ENCODE peak calls at places on chromosomes 7 and 10, in six cellular contexts. One of them, this sample, is unnamed.

GRCh38 chr10:127046975-127047877 is 142.0 kb downstream of the DOCK1 start:
- DNase-seq in A549: no peak
- DNase-seq in HepG2: no peak
- DNase-seq in K562: no peak
- DNase-seq in endothelial cell of umbilical vein: no peak
- DNase-seq in GM12878: no peak
- DNase-seq in this sample: no peak

GRCh38 chr10:96287392-96288105 is 16.2 kb upstream of the BLNK start:
- DNase-seq in A549: no peak
- DNase-seq in HepG2: peak; percentile 72
- DNase-seq in K562: no peak
- DNase-seq in endothelial cell of umbilical vein: no peak
- DNase-seq in GM12878: peak; percentile 93
- DNase-seq in this sample: no peak

GRCh38 chr7:85940798-85941197 is 702.9 kb upstream of the GRM3 start:
- DNase-seq in A549: no peak
- DNase-seq in HepG2: no peak
- DNase-seq in K562: no peak
- DNase-seq in endothelial cell of umbilical vein: no peak
- DNase-seq in GM12878: no peak
- DNase-seq in this sample: no peak

GRCh38 chr10:69119896-69120295 is 4.1 kb upstream of the VPS26A start:
- DNase-seq in A549: no peak
- DNase-seq in HepG2: no peak
- DNase-seq in K562: no peak
- DNase-seq in endothelial cell of umbilical vein: no peak
- DNase-seq in GM12878: no peak
- DNase-seq in this sample: no peak

GRCh38 chr7:92279429-92280031 is 33.8 kb downstream of the ANKIB1 start:
- DNase-seq in A549: no peak
- DNase-seq in HepG2: no peak
- DNase-seq in K562: no peak
- DNase-seq in endothelial cell of umbilical vein: no peak
- DNase-seq in GM12878: no peak
- DNase-seq in this sample: no peak

GRCh38 chr7:134446923-134447322 is 12.0 kb downstream of the AKR1B1 start:
- DNase-seq in A549: no peak
- DNase-seq in HepG2: no peak
- DNase-seq in K562: no peak
- DNase-seq in endothelial cell of umbilical vein: no peak
- DNase-seq in GM12878: no peak
- DNase-seq in this sample: no peak

GRCh38 chr7:65307651-65308299 is 65.9 kb upstream of the ZNF92 start:
- DNase-seq in A549: peak; percentile 49
- DNase-seq in HepG2: peak; percentile 57
- DNase-seq in K562: peak; percentile 70
- DNase-seq in endothelial cell of umbilical vein: peak; percentile 68
- DNase-seq in GM12878: peak; percentile 20
- DNase-seq in this sample: peak; percentile 84

GRCh38 chr10:78515037-78515872 is 481.6 kb downstream of the RPS24 start:
- DNase-seq in A549: no peak
- DNase-seq in HepG2: no peak
- DNase-seq in K562: no peak
- DNase-seq in endothelial cell of umbilical vein: no peak
- DNase-seq in GM12878: no peak
- DNase-seq in this sample: no peak

GRCh38 chr10:110529596-110530011 is 31.9 kb downstream of the DUSP5 start:
- DNase-seq in A549: no peak
- DNase-seq in HepG2: no peak
- DNase-seq in K562: no peak
- DNase-seq in endothelial cell of umbilical vein: no peak
- DNase-seq in GM12878: peak; percentile 68
- DNase-seq in this sample: no peak

DNA sequence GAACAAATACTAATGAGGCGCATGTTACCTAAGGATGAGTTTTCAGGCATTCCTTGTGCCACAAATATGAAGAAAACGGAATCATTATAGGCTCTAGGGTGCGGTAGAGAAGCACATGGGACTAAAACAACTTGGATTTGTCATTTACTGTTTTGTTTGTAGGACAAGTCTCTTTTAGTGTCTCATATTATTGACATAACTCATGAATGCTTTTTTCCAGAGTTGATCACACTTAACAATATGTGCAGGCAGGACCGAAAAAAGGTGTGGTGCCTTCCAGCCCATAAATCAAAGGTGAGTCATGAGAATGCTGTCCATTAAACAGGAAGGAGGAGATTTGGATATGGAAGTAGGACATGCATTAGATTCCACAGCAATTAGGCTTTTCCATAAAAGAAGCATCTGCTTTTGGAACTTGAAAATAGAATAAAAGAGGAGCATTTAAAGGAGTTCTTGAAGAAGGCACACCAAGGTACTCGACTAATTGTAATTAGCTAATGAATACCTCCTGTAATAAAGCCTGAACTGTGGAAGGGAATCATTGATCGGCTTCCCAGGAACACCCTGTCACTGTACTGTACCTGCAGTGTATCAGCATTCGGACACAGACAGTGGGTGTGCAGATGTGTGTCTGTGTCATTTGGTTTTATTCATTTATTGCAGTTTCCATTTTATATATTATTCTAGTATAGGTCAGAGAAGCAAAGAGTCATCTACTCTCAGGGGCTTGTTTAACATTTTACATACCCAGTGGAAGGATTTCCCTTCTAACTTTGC is 119.7 kb upstream of the KLF14 start:
- DNase-seq in A549: peak; percentile 57
- DNase-seq in HepG2: peak; percentile 16
- DNase-seq in K562: no peak
- DNase-seq in endothelial cell of umbilical vein: no peak
- DNase-seq in GM12878: no peak
- DNase-seq in this sample: no peak
- TF ChIP-seq MYC in A549: peak; percentile 17
- TF ChIP-seq MYC in HepG2: no peak
- TF ChIP-seq MYC in K562: no peak
- TF ChIP-seq MYC in endothelial cell of umbilical vein: no peak
- TF ChIP-seq MYC in GM12878: no peak
- TF ChIP-seq MYC in this sample: no peak

GRCh38 chr7:139735466-139735865 is 42.3 kb downstream of the HIPK2 start:
- DNase-seq in A549: no peak
- DNase-seq in HepG2: no peak
- DNase-seq in K562: no peak
- DNase-seq in endothelial cell of umbilical vein: no peak
- DNase-seq in GM12878: no peak
- DNase-seq in this sample: no peak

GRCh38 chr7:139731802-139732470 is 45.9 kb downstream of the HIPK2 start:
- DNase-seq in A549: peak; percentile 83
- DNase-seq in HepG2: peak; percentile 80
- DNase-seq in K562: no peak
- DNase-seq in endothelial cell of umbilical vein: peak; percentile 81
- DNase-seq in GM12878: no peak
- DNase-seq in this sample: peak; percentile 93

GRCh38 chr7:139732471-139733167 is 45.2 kb downstream of the HIPK2 start:
- DNase-seq in A549: no peak
- DNase-seq in HepG2: no peak
- DNase-seq in K562: no peak
- DNase-seq in endothelial cell of umbilical vein: no peak
- DNase-seq in GM12878: no peak
- DNase-seq in this sample: no peak

GRCh38 chr7:139734395-139734794 is 43.4 kb downstream of the HIPK2 start:
- DNase-seq in A549: no peak
- DNase-seq in HepG2: no peak
- DNase-seq in K562: no peak
- DNase-seq in endothelial cell of umbilical vein: peak; percentile 43
- DNase-seq in GM12878: no peak
- DNase-seq in this sample: peak; percentile 42

GRCh38 chr7:139733751-139734150 is 44.0 kb downstream of the HIPK2 start:
- DNase-seq in A549: no peak
- DNase-seq in HepG2: no peak
- DNase-seq in K562: no peak
- DNase-seq in endothelial cell of umbilical vein: no peak
- DNase-seq in GM12878: no peak
- DNase-seq in this sample: peak; percentile 57
- TF ChIP-seq POLR2A in A549: no peak
- TF ChIP-seq POLR2A in HepG2: no peak
- TF ChIP-seq POLR2A in K562: no peak
- TF ChIP-seq POLR2A in endothelial cell of umbilical vein: no peak
- TF ChIP-seq POLR2A in GM12878: no peak
- TF ChIP-seq POLR2A in this sample: no peak

DNA sequence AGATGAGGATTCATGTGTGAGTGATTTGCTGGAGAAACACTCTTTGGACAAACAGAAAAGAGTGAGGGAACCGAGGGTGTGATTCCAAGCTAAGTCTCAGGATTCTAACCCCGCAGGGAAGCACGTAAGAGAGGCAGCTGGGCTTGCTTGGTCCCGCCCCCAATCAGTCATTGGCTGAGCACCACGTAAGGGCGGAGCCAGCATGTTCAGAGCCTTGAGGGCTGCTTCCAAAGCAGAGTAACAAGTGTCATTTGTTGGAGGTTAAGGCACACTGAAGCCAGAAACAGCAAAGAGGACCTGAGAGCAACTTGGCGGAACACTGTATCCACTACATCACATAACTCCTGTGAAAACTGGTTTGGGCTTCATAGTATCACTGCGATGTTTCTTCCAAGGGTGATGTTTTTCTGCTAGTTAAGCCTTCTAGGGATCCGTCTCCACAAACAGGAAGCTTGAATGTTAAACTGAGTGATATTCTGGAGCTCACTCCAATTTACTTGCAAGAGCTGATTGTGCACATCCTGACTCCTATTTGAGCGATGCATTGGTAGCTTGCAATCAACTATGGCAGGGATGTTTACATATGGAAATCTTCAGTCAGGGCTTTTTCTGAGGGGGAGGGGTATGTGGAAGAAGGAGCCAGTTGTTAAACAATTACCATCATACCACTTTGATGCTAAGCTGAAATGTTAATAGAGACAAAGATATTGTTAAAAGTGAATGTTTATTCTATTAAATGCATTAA is 43.3 kb upstream of the NXPH1 start:
- DNase-seq in A549: peak; percentile 4
- DNase-seq in HepG2: no peak
- DNase-seq in K562: peak; percentile 80
- DNase-seq in endothelial cell of umbilical vein: no peak
- DNase-seq in GM12878: no peak
- DNase-seq in this sample: peak; percentile 18
- TF ChIP-seq MYC in A549: no peak
- TF ChIP-seq MYC in HepG2: no peak
- TF ChIP-seq MYC in K562: no peak
- TF ChIP-seq MYC in endothelial cell of umbilical vein: no peak
- TF ChIP-seq MYC in GM12878: no peak
- TF ChIP-seq MYC in this sample: no peak

DNA sequence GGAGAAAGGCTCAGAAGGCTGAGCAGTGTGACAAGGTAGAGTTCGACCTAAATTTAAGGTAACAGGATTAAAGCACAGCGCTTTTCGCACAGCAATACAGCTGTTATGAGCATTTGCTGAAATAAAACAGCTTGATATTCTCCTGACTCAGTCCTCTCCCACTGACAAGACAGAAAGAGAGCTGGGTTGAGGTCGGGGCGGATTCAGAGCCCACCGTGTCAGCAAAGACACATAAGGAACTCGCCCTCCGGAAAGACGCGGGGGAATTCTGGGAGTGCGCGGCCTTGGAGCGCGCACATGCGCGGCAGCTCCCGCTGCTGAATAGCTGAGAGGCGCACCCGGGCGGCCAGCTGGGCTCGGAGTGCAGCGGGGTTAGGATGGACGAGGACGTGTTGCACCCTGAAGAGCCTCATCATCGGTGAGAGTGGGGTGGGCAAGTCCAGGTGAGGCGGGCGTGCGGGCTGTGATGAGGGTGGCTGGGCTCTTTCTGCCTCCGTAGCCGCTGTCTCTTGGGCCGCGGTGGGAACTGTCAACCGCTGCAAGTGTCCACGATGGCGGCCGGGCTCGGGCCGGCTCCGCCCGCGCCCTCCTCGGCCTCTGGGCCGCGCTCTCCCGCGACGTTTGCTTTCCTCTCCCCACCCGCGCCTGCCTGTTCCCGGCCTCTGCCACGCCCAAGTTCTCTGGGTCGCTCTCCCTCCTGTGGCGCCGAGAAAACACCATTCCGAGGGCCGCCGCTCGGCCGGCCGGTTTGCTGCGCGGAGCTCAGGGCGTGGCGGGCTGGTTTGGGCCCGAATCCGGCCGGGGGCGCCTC is 120.6 kb downstream of the LYZL1 start:
- DNase-seq in A549: peak; percentile 80
- DNase-seq in HepG2: peak; percentile 47
- DNase-seq in K562: peak; percentile 82
- DNase-seq in endothelial cell of umbilical vein: peak; percentile 77
- DNase-seq in GM12878: no peak
- DNase-seq in this sample: peak; percentile 72
- TF ChIP-seq POLR2A in A549: peak; percentile 91
- TF ChIP-seq POLR2A in HepG2: peak; percentile 89
- TF ChIP-seq POLR2A in K562: peak; percentile 86
- TF ChIP-seq POLR2A in endothelial cell of umbilical vein: peak; percentile 96
- TF ChIP-seq POLR2A in GM12878: peak; percentile 70
- TF ChIP-seq POLR2A in this sample: no peak

DNA sequence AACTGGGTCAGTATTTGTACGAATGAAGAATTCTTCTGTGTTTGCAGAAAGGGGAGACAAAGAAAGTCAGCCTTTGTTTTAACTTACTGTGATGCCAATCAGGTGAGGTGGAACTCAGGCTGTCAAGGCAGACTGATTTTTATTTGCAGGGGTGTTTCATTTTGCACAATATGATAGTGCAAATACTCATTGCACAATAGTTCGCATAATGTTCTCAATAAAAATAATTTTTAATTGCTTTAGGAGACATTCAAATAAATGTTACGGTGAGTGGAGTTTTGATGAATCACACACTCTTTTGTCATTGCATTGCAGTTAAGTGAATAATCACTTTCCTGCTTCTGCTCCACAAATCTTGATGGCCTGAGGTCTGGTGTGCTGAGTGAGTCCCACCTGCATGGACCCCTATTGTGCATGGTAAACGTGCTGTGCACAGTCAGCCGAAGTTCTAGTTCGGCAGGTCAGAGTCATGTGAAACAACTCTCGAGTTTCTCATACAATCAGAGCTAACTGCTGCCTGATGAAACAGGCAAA is 141.3 kb upstream of the FZD8 start:
- DNase-seq in A549: peak; percentile 8
- DNase-seq in HepG2: no peak
- DNase-seq in K562: no peak
- DNase-seq in endothelial cell of umbilical vein: no peak
- DNase-seq in GM12878: no peak
- DNase-seq in this sample: no peak
- TF ChIP-seq MYC in A549: no peak
- TF ChIP-seq MYC in HepG2: no peak
- TF ChIP-seq MYC in K562: no peak
- TF ChIP-seq MYC in endothelial cell of umbilical vein: no peak
- TF ChIP-seq MYC in GM12878: no peak
- TF ChIP-seq MYC in this sample: no peak

GRCh38 chr10:102776779-102777417 is 33.1 kb downstream of the WBP1L start:
- DNase-seq in A549: no peak
- DNase-seq in HepG2: peak; percentile 85
- DNase-seq in K562: peak; percentile 68
- DNase-seq in endothelial cell of umbilical vein: peak; percentile 92
- DNase-seq in GM12878: no peak
- DNase-seq in this sample: no peak
- TF ChIP-seq POLR2A in A549: no peak
- TF ChIP-seq POLR2A in HepG2: no peak
- TF ChIP-seq POLR2A in K562: no peak
- TF ChIP-seq POLR2A in endothelial cell of umbilical vein: peak; percentile 62
- TF ChIP-seq POLR2A in GM12878: no peak
- TF ChIP-seq POLR2A in this sample: no peak

GRCh38 chr10:43461950-43462349 is 25.0 kb downstream of the ZNF487 start:
- DNase-seq in A549: peak; percentile 55
- DNase-seq in HepG2: peak; percentile 84
- DNase-seq in K562: peak; percentile 67
- DNase-seq in endothelial cell of umbilical vein: peak; percentile 75
- DNase-seq in GM12878: no peak
- DNase-seq in this sample: peak; percentile 85
- TF ChIP-seq MYC in A549: no peak
- TF ChIP-seq MYC in HepG2: no peak
- TF ChIP-seq MYC in K562: no peak
- TF ChIP-seq MYC in endothelial cell of umbilical vein: no peak
- TF ChIP-seq MYC in GM12878: no peak
- TF ChIP-seq MYC in this sample: no peak